ENCODE peak calls at places on chromosomes 7 and 10, in four cellular contexts. L, H, Z and M are unnamed samples.

GRCh38 chr7:155950898-155951553 is 138.8 kb upstream of the SHH start:
- DNase-seq in L (peak), H (no peak), Z (no peak), M (no peak)

GRCh38 chr10:102822222-102822621 is 15.0 kb downstream of the CYP17A1 start:
- DNase-seq in L (no peak), H (no peak), Z (no peak), M (no peak)

GRCh38 chr10:45599646-45600045 is 72.9 kb downstream of the ZFAND4 start:
- DNase-seq in L (no peak), H (no peak), Z (no peak), M (no peak)

GRCh38 chr7:92448185-92448747 is 984 bp downstream of the GATAD1 start:
- DNase-seq in L (peak), H (peak), Z (peak), M (peak)

GRCh38 chr10:17074548-17074860 is 55.1 kb downstream of the CUBN start:
- DNase-seq in L (no peak), H (no peak), Z (no peak), M (no peak)

GRCh38 chr7:50146692-50147091 is 53.6 kb upstream of the ZPBP start:
- DNase-seq in L (no peak), H (no peak), Z (no peak), M (no peak)

GRCh38 chr7:12570148-12570528 is 382 bp upstream of the SCIN start:
- DNase-seq in L (no peak), H (no peak), Z (no peak), M (no peak)

GRCh38 chr7:46320956-46321355 is 399.9 kb upstream of the IGFBP3 start:
- DNase-seq in L (no peak), H (no peak), Z (no peak), M (no peak)

GRCh38 chr7:44823266-44823781 is 24.6 kb downstream of the H2AZ2 start:
- DNase-seq in L (no peak), H (no peak), Z (no peak), M (no peak)

GRCh38 chr7:67625257-67625713 is 628.7 kb downstream of the TYW1 start:
- DNase-seq in L (peak), H (peak), Z (no peak), M (peak)

GRCh38 chr10:86282664-86283465 is 83.7 kb downstream of the GRID1 start:
- DNase-seq in L (no peak), H (no peak), Z (no peak), M (no peak)

GRCh38 chr7:94266278-94266677 is 128.4 kb upstream of the COL1A2 start:
- DNase-seq in L (no peak), H (no peak), Z (no peak), M (no peak)

GRCh38 chr7:90759752-90760151 is 163.6 kb downstream of the CDK14 start:
- DNase-seq in L (no peak), H (no peak), Z (no peak), M (no peak)

GRCh38 chr10:106189254-106189653 is 975.3 kb downstream of the SORCS1 start:
- DNase-seq in L (peak), H (no peak), Z (no peak), M (peak)

GRCh38 chr10:129744134-129744895 is 219.8 kb downstream of the EBF3 start:
- DNase-seq in L (no peak), H (no peak), Z (no peak), M (peak)

GRCh38 chr7:147298611-147299043 is 1182.0 kb downstream of the CNTNAP2 start:
- DNase-seq in L (no peak), H (no peak), Z (no peak), M (no peak)

GRCh38 chr10:14074062-14074884 is 256.5 kb downstream of the FRMD4A start:
- DNase-seq in L (peak), H (no peak), Z (no peak), M (peak)

GRCh38 chr7:98541101-98541500 is 76.0 kb upstream of the NPTX2 start:
- DNase-seq in L (no peak), H (no peak), Z (no peak), M (no peak)

DNA sequence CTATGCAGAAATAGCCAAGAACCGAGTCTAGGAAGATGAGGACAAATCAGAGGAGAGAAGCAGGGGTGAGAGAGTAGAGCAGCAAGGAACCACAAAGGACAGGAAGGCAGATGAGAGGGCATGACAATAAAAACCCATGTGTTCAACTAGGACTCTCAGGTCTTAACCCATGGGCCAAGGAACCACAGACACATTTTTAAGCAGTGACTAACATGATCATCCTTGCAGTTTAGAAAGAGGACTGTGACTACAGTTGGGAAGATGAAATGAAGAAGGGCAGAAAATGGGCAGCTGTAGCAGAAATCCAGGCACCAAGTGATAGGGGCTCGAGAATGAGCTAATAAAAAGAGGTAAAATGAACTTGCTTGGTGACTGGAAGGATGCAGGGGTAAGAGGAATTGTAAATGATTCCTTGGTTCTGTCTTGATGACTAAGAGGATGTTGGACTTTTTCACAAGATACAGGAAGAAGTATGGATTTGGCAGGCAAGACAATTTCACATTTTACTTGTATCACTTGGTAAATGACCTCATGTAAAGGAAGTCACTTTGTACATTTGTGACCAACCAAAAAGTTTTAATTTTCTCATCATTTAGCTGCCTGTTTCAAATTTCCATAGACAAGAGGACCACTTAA is 22.8 kb downstream of the SGMS1 start:
- DNase-seq in L (no peak), H (no peak), Z (no peak), M (no peak)
- TF ChIP-seq TARDBP in L (no peak), H (no peak), Z (no peak), M (no peak)

DNA sequence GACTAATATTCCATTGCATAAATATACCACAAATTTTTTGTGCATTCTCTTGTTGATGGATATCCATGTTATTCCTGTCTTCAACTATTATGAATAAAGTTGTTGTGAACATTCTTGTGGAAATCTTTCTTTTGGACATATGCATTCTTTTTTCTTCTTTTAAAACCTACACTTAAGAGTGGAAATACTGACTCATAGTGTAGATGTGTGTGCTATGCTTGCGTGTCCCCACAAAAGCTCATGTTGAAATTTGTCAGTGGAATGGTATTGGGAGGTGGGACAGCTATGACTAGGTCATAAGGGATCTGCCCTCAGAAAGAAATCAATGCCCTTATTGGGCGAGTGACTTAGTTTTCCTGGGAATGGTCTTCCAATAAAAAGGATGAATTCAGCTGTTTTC is 203.6 kb upstream of the PRSS58 start:
- DNase-seq in L (no peak), H (no peak), Z (no peak), M (no peak)
- TF ChIP-seq TARDBP in L (no peak), H (no peak), Z (no peak), M (no peak)

GRCh38 chr10:110431659-110432058 is 66.0 kb upstream of the DUSP5 start:
- DNase-seq in L (no peak), H (no peak), Z (no peak), M (no peak)
- TF ChIP-seq TARDBP in L (no peak), H (no peak), Z (no peak), M (no peak)

DNA sequence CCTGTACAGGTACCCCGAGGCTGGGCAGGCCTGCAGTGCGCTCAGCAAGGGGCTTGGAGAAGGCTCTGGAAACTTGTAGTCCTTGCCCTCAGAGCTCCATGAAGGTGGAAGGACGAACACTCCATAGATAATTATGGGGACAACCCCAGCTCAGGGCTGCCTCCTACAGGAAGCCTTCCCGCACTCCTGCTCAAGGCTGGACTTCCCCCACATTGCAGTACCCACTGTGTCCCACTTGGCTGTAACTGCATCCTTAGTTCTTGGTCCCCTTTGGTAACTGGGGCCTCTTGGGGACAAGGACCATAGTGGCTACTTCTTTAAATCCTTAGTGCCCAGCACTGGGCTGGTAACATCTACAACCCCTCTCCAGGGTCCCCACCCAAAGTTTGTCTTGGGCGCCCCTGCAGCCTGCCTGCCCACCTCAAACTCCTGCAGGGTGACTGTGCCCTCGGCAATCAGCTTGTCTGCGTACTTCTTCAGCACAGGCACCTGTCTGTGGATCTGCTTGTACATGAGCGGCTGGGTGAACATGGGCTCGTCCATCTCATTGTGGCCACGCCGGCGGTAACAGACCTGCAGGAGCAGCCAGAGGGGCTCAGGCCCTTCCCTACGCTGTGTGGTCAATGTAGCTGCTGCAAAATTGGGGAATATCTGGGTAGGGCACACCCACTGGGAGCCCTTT is 17.1 kb downstream of the OGDHL start:
- DNase-seq in L (no peak), H (no peak), Z (no peak), M (no peak)
- TF ChIP-seq TARDBP in L (no peak), H (no peak), Z (no peak), M (no peak)

DNA sequence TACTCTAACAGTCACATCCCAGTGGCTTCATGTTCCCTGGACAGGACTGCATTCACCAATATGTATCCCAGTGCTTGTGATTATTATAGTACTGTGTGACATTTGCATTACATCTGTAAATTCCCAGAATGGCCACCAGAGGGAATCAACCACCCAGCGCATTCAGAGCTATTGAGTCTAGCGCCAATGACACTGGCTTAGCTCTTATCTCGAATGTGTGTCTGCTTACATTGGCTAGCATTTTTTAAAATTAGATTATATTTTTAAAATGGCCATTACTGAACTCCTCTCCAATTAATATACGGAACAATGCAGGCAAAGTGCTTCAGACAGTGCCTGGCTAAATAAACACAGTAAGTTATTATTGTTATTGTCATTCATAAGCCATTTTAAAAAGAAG is 36.3 kb downstream of the TRIL start:
- DNase-seq in L (peak), H (peak), Z (no peak), M (peak)
- TF ChIP-seq TARDBP in L (no peak), H (no peak), Z (no peak), M (no peak)

GRCh38 chr7:65444211-65444842 is 70.7 kb downstream of the ZNF92 start:
- DNase-seq in L (peak), H (no peak), Z (no peak), M (no peak)

GRCh38 chr7:65444899-65445823 is 71.5 kb downstream of the ZNF92 start:
- DNase-seq in L (peak), H (no peak), Z (no peak), M (no peak)

GRCh38 chr7:65453631-65454030 is 80.0 kb downstream of the ZNF92 start:
- DNase-seq in L (no peak), H (no peak), Z (no peak), M (no peak)

GRCh38 chr7:65449505-65449852 is 75.8 kb downstream of the ZNF92 start:
- DNase-seq in L (no peak), H (no peak), Z (no peak), M (no peak)

GRCh38 chr7:65448824-65449504 is 75.3 kb downstream of the ZNF92 start:
- DNase-seq in L (no peak), H (no peak), Z (no peak), M (no peak)
- TF ChIP-seq TARDBP in L (no peak), H (no peak), Z (no peak), M (no peak)

GRCh38 chr10:113739577-113739976 is 11.9 kb upstream of the PLEKHS1 start:
- DNase-seq in L (no peak), H (no peak), Z (no peak), M (no peak)
- TF ChIP-seq TARDBP in L (no peak), H (no peak), Z (no peak), M (no peak)